ENCODE peak calls at places on chromosome 22, in four cellular contexts. L is WTC11, B is HepG2, F is K562. Z is an unnamed sample.

GRCh38 chr22:42060489-42060888 is 10.1 kb downstream of the NAGA start:
- DNase-seq in L (no peak), B (no peak), F (no peak), Z (no peak)

GRCh38 chr22:35761037-35761436 is 43.4 kb downstream of the APOL5 start:
- DNase-seq in L (no peak), B (peak), F (no peak), Z (peak)

GRCh38 chr22:31102441-31103081 is 4.8 kb downstream of the SELENOM start:
- DNase-seq in L (no peak), B (peak), F (no peak), Z (peak)

GRCh38 chr22:44847892-44848291 is 95.5 kb downstream of the ARHGAP8 start:
- DNase-seq in L (no peak), B (no peak), F (no peak), Z (no peak)

GRCh38 chr22:49550766-49551362 is 276.8 kb downstream of the BRD1 start:
- DNase-seq in L (no peak), B (no peak), F (peak), Z (no peak)

GRCh38 chr22:41217553-41218157 is 12.5 kb downstream of the L3MBTL2 start:
- DNase-seq in L (peak), B (no peak), F (no peak), Z (no peak)

GRCh38 chr22:37021710-37022482 is 2.4 kb downstream of the MPST start:
- DNase-seq in L (peak), B (no peak), F (peak), Z (no peak)

GRCh38 chr22:49075150-49075549 is 752.5 kb downstream of the BRD1 start:
- DNase-seq in L (no peak), B (no peak), F (no peak), Z (no peak)

GRCh38 chr22:50319503-50319951 is 7.3 kb downstream of the DENND6B start:
- DNase-seq in L (no peak), B (no peak), F (no peak), Z (no peak)

GRCh38 chr22:31091106-31091975 is 10.2 kb downstream of the SMTN start:
- DNase-seq in L (no peak), B (no peak), F (no peak), Z (no peak)

GRCh38 chr22:42078469-42079318 is 806 bp upstream of the SMDT1 start:
- DNase-seq in L (peak), B (no peak), F (no peak), Z (no peak)

GRCh38 chr22:17108256-17109112 is 12.7 kb downstream of the TMEM121B start:
- DNase-seq in L (no peak), B (no peak), F (no peak), Z (no peak)

GRCh38 chr22:45246060-45246985 is 5.6 kb upstream of the KIAA0930 start:
- DNase-seq in L (no peak), B (peak), F (no peak), Z (peak)

GRCh38 chr22:30887418-30887817 is 81.2 kb downstream of the MORC2 start:
- DNase-seq in L (no peak), B (no peak), F (no peak), Z (no peak)

GRCh38 chr22:22799561-22799960 is 88.1 kb upstream of the IGLL5 start:
- DNase-seq in L (no peak), B (no peak), F (no peak), Z (no peak)

GRCh38 chr22:46584081-46584903 is 35.9 kb upstream of the GRAMD4 start:
- DNase-seq in L (no peak), B (no peak), F (no peak), Z (no peak)

GRCh38 chr22:20090730-20091240 is 10.7 kb downstream of the DGCR8 start:
- DNase-seq in L (no peak), B (no peak), F (no peak), Z (no peak)

GRCh38 chr22:20205464-20205963 is 54.7 kb upstream of the CCDC188 start:
- DNase-seq in L (no peak), B (no peak), F (no peak), Z (no peak)

GRCh38 chr22:43151251-43152000 is at the start of gene TSPO:
- DNase-seq in L (no peak), B (no peak), F (peak), Z (peak)

GRCh38 chr22:49704345-49705215 is 123.1 kb downstream of the BRD1 start:
- DNase-seq in L (no peak), B (no peak), F (peak), Z (no peak)

GRCh38 chr22:44460287-44461082 is 37.5 kb downstream of the RTL6 start:
- DNase-seq in L (no peak), B (no peak), F (no peak), Z (no peak)

GRCh38 chr22:37852418-37852817 is 3.2 kb downstream of the EIF3L start:
- DNase-seq in L (no peak), B (no peak), F (no peak), Z (no peak)

DNA sequence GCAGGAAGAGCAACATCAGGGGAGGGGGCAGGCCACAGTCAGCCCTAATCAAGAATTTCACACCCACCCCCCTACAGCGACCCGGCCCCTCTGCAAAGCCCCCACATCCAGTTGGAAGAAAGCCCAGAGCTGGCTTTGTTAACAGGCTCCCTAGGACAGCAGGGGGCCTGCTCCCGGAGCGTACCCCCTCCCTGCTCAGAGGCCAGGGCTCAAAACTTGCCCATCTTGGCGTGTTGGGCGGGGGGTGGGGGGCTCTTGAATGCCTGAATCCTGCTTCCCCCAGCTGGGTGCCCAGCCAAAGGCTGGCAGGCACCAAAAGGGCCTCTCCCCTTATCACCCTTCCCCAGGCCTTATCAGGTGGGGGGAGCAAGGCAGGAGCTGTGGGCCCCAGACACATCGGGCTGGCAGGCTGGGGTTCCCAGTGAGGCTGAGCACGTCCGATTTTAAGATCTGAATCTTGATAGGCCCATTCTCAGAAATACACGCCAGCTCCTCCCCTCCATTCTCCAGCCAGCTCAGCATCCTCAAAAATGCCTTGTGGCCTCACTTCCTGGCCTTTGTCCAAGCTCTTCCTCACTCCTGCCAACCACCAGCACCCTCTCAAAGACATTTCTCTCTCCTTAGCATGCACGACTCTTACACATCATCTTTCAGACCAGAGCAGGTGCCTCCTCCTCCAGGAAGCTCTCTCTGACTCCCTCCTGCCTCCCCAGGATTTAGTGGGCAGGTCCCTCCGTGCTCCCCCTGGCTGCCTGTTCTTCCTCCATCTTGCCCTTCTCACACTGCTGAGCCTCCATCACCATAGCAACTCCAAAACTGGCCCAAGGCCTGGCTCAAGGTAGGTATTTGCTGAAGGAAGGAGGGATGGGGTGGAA is 384.8 kb downstream of the MN1 start:
- DNase-seq in L (peak), B (no peak), F (no peak), Z (no peak)
- TF ChIP-seq HMGXB4 in L (no peak), B (no peak), F (no peak), Z (no peak)

GRCh38 chr22:32411829-32412592 is at the start of gene RTCB:
- DNase-seq in L (peak), B (peak), F (peak), Z (peak)

GRCh38 chr22:32410459-32410858 is 1.6 kb downstream of the RTCB start:
- DNase-seq in L (no peak), B (peak), F (no peak), Z (no peak)

GRCh38 chr22:32416556-32417085 is 4.6 kb upstream of the RTCB start:
- DNase-seq in L (no peak), B (no peak), F (no peak), Z (no peak)

GRCh38 chr22:32411388-32411787 is 659 bp downstream of the RTCB start:
- DNase-seq in L (no peak), B (peak), F (peak), Z (no peak)

DNA sequence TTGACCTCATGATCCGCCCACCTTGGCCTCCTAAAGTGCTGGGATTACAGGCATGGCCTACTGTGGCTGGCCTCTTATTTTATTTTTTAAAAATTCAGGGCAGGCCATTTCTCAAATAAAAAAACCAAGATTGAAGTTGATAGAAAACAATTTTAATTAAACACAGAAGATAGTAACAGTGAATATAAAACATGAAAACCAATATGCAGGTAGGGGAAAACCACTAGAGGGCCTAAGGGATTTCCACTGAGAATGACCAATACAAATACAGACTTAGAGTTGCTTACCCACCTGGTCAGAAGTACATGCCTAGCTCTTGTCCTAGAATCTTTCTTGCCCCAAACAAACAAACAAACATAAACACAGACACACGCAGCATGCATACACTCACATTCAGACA is 1.7 kb upstream of the RTCB start:
- DNase-seq in L (no peak), B (peak), F (no peak), Z (peak)
- TF ChIP-seq HMGXB4 in L (no peak), B (no peak), F (no peak), Z (no peak)

DNA sequence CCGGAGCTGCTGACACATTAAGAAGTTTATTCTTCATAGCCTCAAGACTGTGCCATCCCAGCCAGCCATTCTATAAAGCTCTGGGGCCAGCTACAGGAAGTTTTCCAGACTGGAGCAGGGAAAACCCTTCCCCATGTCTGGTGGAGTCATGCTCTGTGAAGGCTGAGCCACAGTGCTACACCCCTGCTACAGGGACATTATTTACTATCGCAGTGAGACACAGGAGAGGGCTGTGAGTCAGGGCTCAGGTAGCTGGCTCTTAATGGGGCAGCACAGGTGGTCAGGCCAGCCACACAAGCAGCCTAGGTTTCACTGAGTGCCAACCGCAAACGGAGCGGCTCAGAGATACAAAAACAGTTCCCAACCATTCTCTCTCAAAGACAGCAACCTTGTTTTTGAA is 12.1 kb downstream of the HPS4 start:
- DNase-seq in L (no peak), B (peak), F (no peak), Z (peak)
- TF ChIP-seq HMGXB4 in L (no peak), B (no peak), F (no peak), Z (no peak)

GRCh38 chr22:28051091-28051786 is 132.2 kb upstream of the PITPNB start:
- DNase-seq in L (no peak), B (no peak), F (no peak), Z (no peak)
- TF ChIP-seq HMGXB4 in L (no peak), B (no peak), F (no peak), Z (no peak)

GRCh38 chr22:39525658-39525975 is 5.3 kb downstream of the ATF4 start:
- DNase-seq in L (no peak), B (no peak), F (no peak), Z (no peak)

GRCh38 chr22:39528080-39528661 is 4.4 kb downstream of the RPS19BP1 start:
- DNase-seq in L (no peak), B (no peak), F (no peak), Z (no peak)

GRCh38 chr22:39526736-39527171 is 5.8 kb downstream of the RPS19BP1 start:
- DNase-seq in L (no peak), B (no peak), F (no peak), Z (no peak)

GRCh38 chr22:39528681-39529486 is 3.7 kb downstream of the RPS19BP1 start:
- DNase-seq in L (peak), B (peak), F (peak), Z (peak)

GRCh38 chr22:39527481-39527961 is 5.0 kb downstream of the RPS19BP1 start:
- DNase-seq in L (no peak), B (peak), F (no peak), Z (no peak)
- TF ChIP-seq HMGXB4 in L (no peak), B (no peak), F (no peak), Z (no peak)